ENCODE peak calls at places on chromosomes 16 and 17, in four cellular contexts. One of them, this sample, is unnamed.

GRCh38 chr16:17847234-17847795 is 376.6 kb upstream of the XYLT1 start:
- DNase-seq in NCI-H1930: no peak
- DNase-seq in cardiac muscle cell: no peak
- DNase-seq in WTC11: no peak
- DNase-seq in this sample: no peak

GRCh38 chr17:29412780-29413565 is 22.8 kb downstream of the TAOK1 start:
- DNase-seq in WTC11: no peak
- DNase-seq in cardiac muscle cell: no peak
- DNase-seq in NCI-H1930: no peak
- DNase-seq in this sample: no peak

GRCh38 chr16:24686678-24687077 is 42.8 kb upstream of the TNRC6A start:
- DNase-seq in NCI-H1930: no peak
- DNase-seq in cardiac muscle cell: no peak
- DNase-seq in WTC11: no peak
- DNase-seq in this sample: no peak

GRCh38 chr16:66489385-66489784 is 60.5 kb downstream of the TK2 start:
- DNase-seq in WTC11: no peak
- DNase-seq in cardiac muscle cell: no peak
- DNase-seq in NCI-H1930: no peak
- DNase-seq in this sample: no peak

GRCh38 chr16:29900888-29901606 is 759 bp downstream of the ASPHD1 start:
- DNase-seq in cardiac muscle cell: no peak
- DNase-seq in NCI-H1930: no peak
- DNase-seq in WTC11: no peak
- DNase-seq in this sample: peak

GRCh38 chr17:46009681-46010596 is 10.9 kb downstream of the STH start:
- DNase-seq in WTC11: no peak
- DNase-seq in cardiac muscle cell: no peak
- DNase-seq in NCI-H1930: no peak
- DNase-seq in this sample: no peak

GRCh38 chr17:81417049-81417878 is 22.0 kb downstream of the BAHCC1 start:
- DNase-seq in WTC11: no peak
- DNase-seq in cardiac muscle cell: no peak
- DNase-seq in NCI-H1930: no peak
- DNase-seq in this sample: no peak

GRCh38 chr17:66747561-66748275 is 87.2 kb upstream of the CACNG5 start:
- DNase-seq in cardiac muscle cell: no peak
- DNase-seq in WTC11: no peak
- DNase-seq in NCI-H1930: no peak
- DNase-seq in this sample: peak

GRCh38 chr16:65769776-65770438 is 596.6 kb upstream of the CDH5 start:
- DNase-seq in WTC11: no peak
- DNase-seq in cardiac muscle cell: no peak
- DNase-seq in NCI-H1930: no peak
- DNase-seq in this sample: no peak

GRCh38 chr17:39209317-39210092 is 9.4 kb downstream of the RPL19 start:
- DNase-seq in WTC11: peak
- DNase-seq in NCI-H1930: no peak
- DNase-seq in cardiac muscle cell: peak
- DNase-seq in this sample: no peak

GRCh38 chr17:68172461-68172954 is 75.3 kb upstream of the AMZ2 start:
- DNase-seq in WTC11: peak
- DNase-seq in cardiac muscle cell: peak
- DNase-seq in NCI-H1930: peak
- DNase-seq in this sample: peak

GRCh38 chr16:89167425-89167941 is 4.1 kb upstream of the CDH15 start:
- DNase-seq in NCI-H1930: peak
- DNase-seq in cardiac muscle cell: peak
- DNase-seq in WTC11: peak
- DNase-seq in this sample: peak

GRCh38 chr17:51164911-51165679 is 1.1 kb upstream of the NME2 start:
- DNase-seq in cardiac muscle cell: no peak
- DNase-seq in WTC11: peak
- DNase-seq in NCI-H1930: no peak
- DNase-seq in this sample: peak

GRCh38 chr16:28561557-28562187 is 8.0 kb downstream of the SGF29 start:
- DNase-seq in WTC11: no peak
- DNase-seq in cardiac muscle cell: no peak
- DNase-seq in NCI-H1930: no peak
- DNase-seq in this sample: no peak

GRCh38 chr17:67349420-67349819 is 17.0 kb downstream of the PSMD12 start:
- DNase-seq in cardiac muscle cell: no peak
- DNase-seq in NCI-H1930: no peak
- DNase-seq in WTC11: no peak
- DNase-seq in this sample: no peak

GRCh38 chr17:65365209-65365608 is 196.2 kb downstream of the AXIN2 start:
- DNase-seq in NCI-H1930: no peak
- DNase-seq in cardiac muscle cell: no peak
- DNase-seq in WTC11: no peak
- DNase-seq in this sample: peak

GRCh38 chr16:919658-920631 is 50.8 kb downstream of the LMF1 start:
- DNase-seq in WTC11: no peak
- DNase-seq in NCI-H1930: no peak
- DNase-seq in cardiac muscle cell: no peak
- DNase-seq in this sample: no peak

GRCh38 chr16:14286381-14287230 is 215.5 kb downstream of the MRTFB start:
- DNase-seq in WTC11: peak
- DNase-seq in cardiac muscle cell: no peak
- DNase-seq in NCI-H1930: peak
- DNase-seq in this sample: no peak

GRCh38 chr16:83530293-83530692 is 277.5 kb upstream of the HSBP1 start:
- DNase-seq in WTC11: no peak
- DNase-seq in cardiac muscle cell: no peak
- DNase-seq in NCI-H1930: no peak
- DNase-seq in this sample: peak

GRCh38 chr16:72458035-72458434 is 286.1 kb upstream of the PMFBP1 start:
- DNase-seq in NCI-H1930: no peak
- DNase-seq in cardiac muscle cell: no peak
- DNase-seq in WTC11: no peak
- DNase-seq in this sample: no peak

GRCh38 chr16:17345043-17345442 is 125.7 kb downstream of the XYLT1 start:
- DNase-seq in WTC11: no peak
- DNase-seq in NCI-H1930: no peak
- DNase-seq in cardiac muscle cell: no peak
- DNase-seq in this sample: no peak

GRCh38 chr17:59154721-59155438 is at the start of gene SKA2:
- DNase-seq in NCI-H1930: peak
- DNase-seq in WTC11: peak
- DNase-seq in cardiac muscle cell: no peak
- DNase-seq in this sample: peak

GRCh38 chr17:28384281-28385036 is 13.0 kb downstream of the SARM1 start:
- DNase-seq in NCI-H1930: no peak
- DNase-seq in WTC11: peak
- DNase-seq in cardiac muscle cell: peak
- DNase-seq in this sample: no peak

GRCh38 chr17:18217412-18218015 is 7.9 kb upstream of the LLGL1 start:
- DNase-seq in NCI-H1930: peak
- DNase-seq in WTC11: peak
- DNase-seq in cardiac muscle cell: peak
- DNase-seq in this sample: peak

GRCh38 chr16:19093631-19094541 is 19.9 kb upstream of the ITPRIPL2 start:
- DNase-seq in cardiac muscle cell: no peak
- DNase-seq in NCI-H1930: no peak
- DNase-seq in WTC11: no peak
- DNase-seq in this sample: no peak

GRCh38 chr16:11256657-11257130 is 690 bp upstream of the SOCS1 start:
- DNase-seq in NCI-H1930: peak
- DNase-seq in cardiac muscle cell: peak
- DNase-seq in WTC11: peak
- DNase-seq in this sample: peak

GRCh38 chr16:25747160-25747758 is 55.5 kb downstream of the HS3ST4 start:
- DNase-seq in NCI-H1930: no peak
- DNase-seq in cardiac muscle cell: peak
- DNase-seq in WTC11: peak
- DNase-seq in this sample: no peak

GRCh38 chr17:1060991-1061390 is 64.1 kb downstream of the TIMM22 start:
- DNase-seq in NCI-H1930: no peak
- DNase-seq in WTC11: no peak
- DNase-seq in cardiac muscle cell: no peak
- DNase-seq in this sample: no peak

GRCh38 chr17:70677783-70678647 is 508.7 kb downstream of the KCNJ2 start:
- DNase-seq in NCI-H1930: no peak
- DNase-seq in cardiac muscle cell: no peak
- DNase-seq in WTC11: peak
- DNase-seq in this sample: no peak

GRCh38 chr16:84765606-84766580 is 53.9 kb upstream of the CRISPLD2 start:
- DNase-seq in WTC11: no peak
- DNase-seq in cardiac muscle cell: no peak
- DNase-seq in NCI-H1930: no peak
- DNase-seq in this sample: no peak

GRCh38 chr16:61595605-61596004 is 440.6 kb downstream of the CDH8 start:
- DNase-seq in NCI-H1930: no peak
- DNase-seq in cardiac muscle cell: no peak
- DNase-seq in WTC11: no peak
- DNase-seq in this sample: no peak

GRCh38 chr17:49031965-49032928 is 35.1 kb downstream of the IGF2BP1 start:
- DNase-seq in cardiac muscle cell: peak
- DNase-seq in NCI-H1930: peak
- DNase-seq in WTC11: peak
- DNase-seq in this sample: peak

GRCh38 chr17:65243838-65244237 is 106.7 kb downstream of the RGS9 start:
- DNase-seq in cardiac muscle cell: no peak
- DNase-seq in NCI-H1930: no peak
- DNase-seq in WTC11: no peak
- DNase-seq in this sample: no peak

GRCh38 chr16:397135-397661 is at the start of gene NME4:
- DNase-seq in NCI-H1930: peak
- DNase-seq in cardiac muscle cell: peak
- DNase-seq in WTC11: peak
- DNase-seq in this sample: peak

GRCh38 chr16:84569382-84569987 is 48.4 kb downstream of the COTL1 start:
- DNase-seq in cardiac muscle cell: no peak
- DNase-seq in NCI-H1930: no peak
- DNase-seq in WTC11: no peak
- DNase-seq in this sample: no peak